ENCODE peak calls at places on chromosome 18, in ten cellular contexts. One of them, this sample, is unnamed.

GRCh38 chr18:10454800-10455550 is 540 bp downstream of the APCDD1 start:
- DNase-seq in activated T-cell treated with anti-CD3 and anti-CD28 coated beads, Interleukin-2, amount 50 U/mL, for 72 hours: no peak
- DNase-seq in NCI-H69: peak
- DNase-seq in hippocampal formation: no peak
- DNase-seq in astrocyte: no peak
- DNase-seq in nucleus accumbens: peak
- DNase-seq in SK-N-SH: no peak
- DNase-seq in RCC 7860: no peak
- DNase-seq in right cardiac atrium: peak
- DNase-seq in NCI-H1436 treated with DMSO at 0.1 percent for 48 hours: no peak
- DNase-seq in this sample: peak

GRCh38 chr18:80023173-80023572 is 11.1 kb upstream of the RBFA start:
- DNase-seq in activated T-cell treated with anti-CD3 and anti-CD28 coated beads, Interleukin-2, amount 50 U/mL, for 72 hours: peak
- DNase-seq in NCI-H69: peak
- DNase-seq in hippocampal formation: no peak
- DNase-seq in astrocyte: no peak
- DNase-seq in nucleus accumbens: no peak
- DNase-seq in SK-N-SH: no peak
- DNase-seq in RCC 7860: no peak
- DNase-seq in right cardiac atrium: no peak
- DNase-seq in NCI-H1436 treated with DMSO at 0.1 percent for 48 hours: no peak
- DNase-seq in this sample: no peak

GRCh38 chr18:36247036-36247435 is 50.5 kb upstream of the FHOD3 start:
- DNase-seq in activated T-cell treated with anti-CD3 and anti-CD28 coated beads, Interleukin-2, amount 50 U/mL, for 72 hours: no peak
- DNase-seq in NCI-H69: peak
- DNase-seq in hippocampal formation: no peak
- DNase-seq in astrocyte: no peak
- DNase-seq in nucleus accumbens: no peak
- DNase-seq in SK-N-SH: no peak
- DNase-seq in RCC 7860: no peak
- DNase-seq in right cardiac atrium: no peak
- DNase-seq in NCI-H1436 treated with DMSO at 0.1 percent for 48 hours: no peak
- DNase-seq in this sample: no peak

GRCh38 chr18:48161911-48162698 is 231.6 kb upstream of the SMAD2 start:
- DNase-seq in activated T-cell treated with anti-CD3 and anti-CD28 coated beads, Interleukin-2, amount 50 U/mL, for 72 hours: no peak
- DNase-seq in NCI-H69: peak
- DNase-seq in hippocampal formation: no peak
- DNase-seq in astrocyte: no peak
- DNase-seq in nucleus accumbens: peak
- DNase-seq in SK-N-SH: no peak
- DNase-seq in RCC 7860: no peak
- DNase-seq in right cardiac atrium: no peak
- DNase-seq in NCI-H1436 treated with DMSO at 0.1 percent for 48 hours: no peak
- DNase-seq in this sample: no peak

GRCh38 chr18:49238433-49239042 is 221.9 kb downstream of the DYM start:
- DNase-seq in activated T-cell treated with anti-CD3 and anti-CD28 coated beads, Interleukin-2, amount 50 U/mL, for 72 hours: peak
- DNase-seq in NCI-H69: peak
- DNase-seq in hippocampal formation: peak
- DNase-seq in astrocyte: no peak
- DNase-seq in nucleus accumbens: no peak
- DNase-seq in SK-N-SH: peak
- DNase-seq in RCC 7860: no peak
- DNase-seq in right cardiac atrium: no peak
- DNase-seq in NCI-H1436 treated with DMSO at 0.1 percent for 48 hours: no peak
- DNase-seq in this sample: no peak

GRCh38 chr18:49733321-49733720 is 80.0 kb downstream of the ACAA2 start:
- DNase-seq in activated T-cell treated with anti-CD3 and anti-CD28 coated beads, Interleukin-2, amount 50 U/mL, for 72 hours: no peak
- DNase-seq in NCI-H69: no peak
- DNase-seq in hippocampal formation: no peak
- DNase-seq in astrocyte: peak
- DNase-seq in nucleus accumbens: no peak
- DNase-seq in SK-N-SH: no peak
- DNase-seq in RCC 7860: no peak
- DNase-seq in right cardiac atrium: no peak
- DNase-seq in NCI-H1436 treated with DMSO at 0.1 percent for 48 hours: no peak
- DNase-seq in this sample: no peak

GRCh38 chr18:45243347-45244095 is 371.8 kb upstream of the SLC14A2 start:
- DNase-seq in activated T-cell treated with anti-CD3 and anti-CD28 coated beads, Interleukin-2, amount 50 U/mL, for 72 hours: no peak
- DNase-seq in NCI-H69: no peak
- DNase-seq in hippocampal formation: no peak
- DNase-seq in astrocyte: peak
- DNase-seq in nucleus accumbens: no peak
- DNase-seq in SK-N-SH: no peak
- DNase-seq in RCC 7860: no peak
- DNase-seq in right cardiac atrium: peak
- DNase-seq in NCI-H1436 treated with DMSO at 0.1 percent for 48 hours: no peak
- DNase-seq in this sample: no peak

GRCh38 chr18:61651880-61652268 is 240.9 kb downstream of the RNF152 start:
- DNase-seq in activated T-cell treated with anti-CD3 and anti-CD28 coated beads, Interleukin-2, amount 50 U/mL, for 72 hours: no peak
- DNase-seq in NCI-H69: peak
- DNase-seq in hippocampal formation: no peak
- DNase-seq in astrocyte: no peak
- DNase-seq in nucleus accumbens: no peak
- DNase-seq in SK-N-SH: no peak
- DNase-seq in RCC 7860: no peak
- DNase-seq in right cardiac atrium: no peak
- DNase-seq in NCI-H1436 treated with DMSO at 0.1 percent for 48 hours: no peak
- DNase-seq in this sample: no peak

GRCh38 chr18:43465483-43465882 is 188.2 kb upstream of the SYT4 start:
- DNase-seq in activated T-cell treated with anti-CD3 and anti-CD28 coated beads, Interleukin-2, amount 50 U/mL, for 72 hours: no peak
- DNase-seq in NCI-H69: no peak
- DNase-seq in hippocampal formation: no peak
- DNase-seq in astrocyte: no peak
- DNase-seq in nucleus accumbens: no peak
- DNase-seq in SK-N-SH: no peak
- DNase-seq in RCC 7860: no peak
- DNase-seq in right cardiac atrium: no peak
- DNase-seq in NCI-H1436 treated with DMSO at 0.1 percent for 48 hours: no peak
- DNase-seq in this sample: no peak

GRCh38 chr18:36808681-36809080 is 20.1 kb downstream of the TPGS2 start:
- DNase-seq in activated T-cell treated with anti-CD3 and anti-CD28 coated beads, Interleukin-2, amount 50 U/mL, for 72 hours: no peak
- DNase-seq in NCI-H69: no peak
- DNase-seq in hippocampal formation: no peak
- DNase-seq in astrocyte: peak
- DNase-seq in nucleus accumbens: no peak
- DNase-seq in SK-N-SH: no peak
- DNase-seq in RCC 7860: peak
- DNase-seq in right cardiac atrium: no peak
- DNase-seq in NCI-H1436 treated with DMSO at 0.1 percent for 48 hours: no peak
- DNase-seq in this sample: no peak

GRCh38 chr18:63040788-63041410 is 278.7 kb downstream of the BCL2 start:
- DNase-seq in activated T-cell treated with anti-CD3 and anti-CD28 coated beads, Interleukin-2, amount 50 U/mL, for 72 hours: peak
- DNase-seq in NCI-H69: peak
- DNase-seq in hippocampal formation: no peak
- DNase-seq in astrocyte: no peak
- DNase-seq in nucleus accumbens: no peak
- DNase-seq in SK-N-SH: no peak
- DNase-seq in RCC 7860: no peak
- DNase-seq in right cardiac atrium: no peak
- DNase-seq in NCI-H1436 treated with DMSO at 0.1 percent for 48 hours: no peak
- DNase-seq in this sample: no peak

GRCh38 chr18:64119916-64120315 is 29.0 kb downstream of the LINC00305 start:
- DNase-seq in activated T-cell treated with anti-CD3 and anti-CD28 coated beads, Interleukin-2, amount 50 U/mL, for 72 hours: no peak
- DNase-seq in NCI-H69: peak
- DNase-seq in hippocampal formation: no peak
- DNase-seq in astrocyte: no peak
- DNase-seq in nucleus accumbens: no peak
- DNase-seq in SK-N-SH: no peak
- DNase-seq in RCC 7860: no peak
- DNase-seq in right cardiac atrium: no peak
- DNase-seq in NCI-H1436 treated with DMSO at 0.1 percent for 48 hours: no peak
- DNase-seq in this sample: no peak

GRCh38 chr18:79779700-79780190 is 18.0 kb upstream of the KCNG2 start:
- DNase-seq in activated T-cell treated with anti-CD3 and anti-CD28 coated beads, Interleukin-2, amount 50 U/mL, for 72 hours: no peak
- DNase-seq in NCI-H69: no peak
- DNase-seq in hippocampal formation: no peak
- DNase-seq in astrocyte: no peak
- DNase-seq in nucleus accumbens: no peak
- DNase-seq in SK-N-SH: no peak
- DNase-seq in RCC 7860: no peak
- DNase-seq in right cardiac atrium: no peak
- DNase-seq in NCI-H1436 treated with DMSO at 0.1 percent for 48 hours: no peak
- DNase-seq in this sample: peak

GRCh38 chr18:44732604-44733003 is 51.9 kb downstream of the SETBP1 start:
- DNase-seq in activated T-cell treated with anti-CD3 and anti-CD28 coated beads, Interleukin-2, amount 50 U/mL, for 72 hours: no peak
- DNase-seq in NCI-H69: peak
- DNase-seq in hippocampal formation: no peak
- DNase-seq in astrocyte: no peak
- DNase-seq in nucleus accumbens: no peak
- DNase-seq in SK-N-SH: no peak
- DNase-seq in RCC 7860: no peak
- DNase-seq in right cardiac atrium: no peak
- DNase-seq in NCI-H1436 treated with DMSO at 0.1 percent for 48 hours: no peak
- DNase-seq in this sample: no peak

GRCh38 chr18:39453882-39454281 is 1888.3 kb upstream of the CELF4 start:
- DNase-seq in activated T-cell treated with anti-CD3 and anti-CD28 coated beads, Interleukin-2, amount 50 U/mL, for 72 hours: no peak
- DNase-seq in NCI-H69: peak
- DNase-seq in hippocampal formation: no peak
- DNase-seq in astrocyte: peak
- DNase-seq in nucleus accumbens: no peak
- DNase-seq in SK-N-SH: no peak
- DNase-seq in RCC 7860: peak
- DNase-seq in right cardiac atrium: no peak
- DNase-seq in NCI-H1436 treated with DMSO at 0.1 percent for 48 hours: no peak
- DNase-seq in this sample: no peak

GRCh38 chr18:33560686-33561370 is 17.2 kb upstream of the ASXL3 start:
- DNase-seq in activated T-cell treated with anti-CD3 and anti-CD28 coated beads, Interleukin-2, amount 50 U/mL, for 72 hours: no peak
- DNase-seq in NCI-H69: peak
- DNase-seq in hippocampal formation: no peak
- DNase-seq in astrocyte: peak
- DNase-seq in nucleus accumbens: no peak
- DNase-seq in SK-N-SH: peak
- DNase-seq in RCC 7860: no peak
- DNase-seq in right cardiac atrium: no peak
- DNase-seq in NCI-H1436 treated with DMSO at 0.1 percent for 48 hours: no peak
- DNase-seq in this sample: no peak

This sample was measured in upper lobe of right lung.